ENCODE peak calls at places on chromosome 1, in seven cellular contexts. J is OCI-LY7; Y is uterus; K is CD8-positive, alpha-beta memory T cell; E is mammary epithelial cell; L is CD4-positive, CD25-positive, alpha-beta regulatory T cell; B is transverse colon. N is an unnamed sample. For H3K4me1, the result is how much of the 10 kb centered on the place peaks cover.

GRCh38 chr1:63674865-63675815 is 81.9 kb downstream of the PGM1 start:
- DNase-seq in Y (no peak), K (no peak), B (no peak), E (no peak), L (no peak), J (no peak), N (no peak)

GRCh38 chr1:38608202-38608864 is 251.2 kb downstream of the RRAGC start:
- DNase-seq in K (no peak), B (no peak), L (no peak), J (peak), E (no peak), Y (no peak), N (no peak)

GRCh38 chr1:62386351-62387121 is 50.3 kb upstream of the USP1 start:
- DNase-seq in J (no peak), L (no peak), K (no peak), E (no peak), B (no peak), Y (no peak), N (no peak)

GRCh38 chr1:63857478-63857877 is 83.7 kb downstream of the ROR1 start:
- DNase-seq in J (no peak), E (no peak), Y (no peak), K (no peak), B (no peak), L (no peak), N (no peak)

GRCh38 chr1:96538001-96538649 is 183.5 kb upstream of the PTBP2 start:
- DNase-seq in K (no peak), J (no peak), L (no peak), E (peak), B (peak), Y (peak), N (no peak)

GRCh38 chr1:169475806-169476205 is 9.9 kb downstream of the SLC19A2 start:
- DNase-seq in K (no peak), L (no peak), J (no peak), E (no peak), Y (no peak), B (no peak), N (no peak)

GRCh38 chr1:99305626-99306025 is 41.3 kb downstream of the PLPPR4 start:
- DNase-seq in L (no peak), Y (no peak), J (no peak), E (peak), K (no peak), B (no peak), N (no peak)

GRCh38 chr1:50332941-50333594 is 90.2 kb downstream of the DMRTA2 start:
- DNase-seq in J (peak), B (peak), K (peak), L (no peak), Y (peak), E (peak), N (no peak)

GRCh38 chr1:157992031-157992568 is 1.3 kb upstream of the KIRREL1 start:
- DNase-seq in B (peak), L (no peak), J (peak), Y (peak), K (peak), E (peak), N (no peak)

GRCh38 chr1:196063952-196064351 is 544.3 kb downstream of the KCNT2 start:
- DNase-seq in E (no peak), J (no peak), Y (no peak), B (no peak), L (no peak), K (no peak), N (no peak)

GRCh38 chr1:34816778-34817177 is 24.0 kb downstream of the GJA4 start:
- DNase-seq in K (no peak), J (no peak), L (no peak), B (no peak), Y (no peak), E (no peak), N (no peak)

GRCh38 chr1:161071886-161072371 is 2.2 kb upstream of the ARHGAP30 start:
- DNase-seq in E (no peak), J (peak), L (peak), K (peak), B (peak), Y (no peak), N (no peak)

GRCh38 chr1:10968411-10968826 is 44.0 kb upstream of the TARDBP start:
- DNase-seq in Y (no peak), E (no peak), K (no peak), J (peak), B (peak), L (no peak), N (no peak)

GRCh38 chr1:91948501-91949355 is 473 bp upstream of the BRDT start:
- DNase-seq in K (peak), Y (no peak), E (no peak), L (peak), B (no peak), J (no peak), N (no peak)

GRCh38 chr1:14817223-14818170 is 219.0 kb downstream of the KAZN start:
- DNase-seq in E (no peak), L (no peak), Y (no peak), J (no peak), K (no peak), B (no peak), N (no peak)

GRCh38 chr1:206808615-206809014 is 36.3 kb upstream of the IL10 start:
- DNase-seq in L (peak), Y (no peak), K (peak), E (no peak), B (peak), J (peak), N (no peak)

GRCh38 chr1:234405676-234406075 is 32.4 kb downstream of the COA6 start:
- DNase-seq in L (no peak), K (no peak), E (no peak), Y (no peak), J (no peak), B (no peak), N (no peak)

GRCh38 chr1:157156058-157156541 is 17.9 kb upstream of the ETV3 start:
- DNase-seq in Y (peak), J (peak), E (peak), K (peak), L (peak), B (peak), N (no peak)

GRCh38 chr1:218460367-218460766 is 115.2 kb downstream of the TGFB2 start:
- DNase-seq in B (no peak), J (no peak), Y (peak), L (no peak), K (no peak), E (peak), N (peak)

GRCh38 chr1:197319631-197320030 is 51.6 kb downstream of the CRB1 start:
- DNase-seq in E (no peak), Y (no peak), K (no peak), B (no peak), L (no peak), J (no peak), N (no peak)

DNA sequence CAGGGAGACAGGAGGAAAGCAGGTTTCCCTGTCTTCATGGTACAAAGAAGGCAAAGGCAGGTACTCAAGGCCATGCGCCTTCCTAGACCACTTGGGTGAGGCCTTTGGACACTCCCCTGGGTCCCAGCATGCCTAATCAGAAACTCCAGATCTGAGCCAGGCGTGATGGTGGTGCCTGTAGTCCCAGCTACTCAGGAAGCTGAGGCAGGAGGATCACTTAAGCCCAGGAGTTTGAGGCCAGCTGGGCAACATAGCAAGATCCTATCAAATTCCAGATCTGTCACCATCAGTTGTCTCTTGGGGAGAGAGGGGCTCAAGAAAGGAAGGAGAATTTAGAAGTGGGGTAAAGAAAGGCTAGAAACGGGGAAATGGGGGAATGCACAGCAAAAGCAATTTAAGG is 96.3 kb upstream of the SLC25A33 start:
- DNase-seq in B (no peak), E (no peak), J (no peak), L (no peak), Y (no peak), K (no peak), N (no peak)
- H3K27ac ChIP-seq in B (peak), E (no peak), J (no peak), L (no peak), Y (peak), K (no peak), N (peak)

DNA sequence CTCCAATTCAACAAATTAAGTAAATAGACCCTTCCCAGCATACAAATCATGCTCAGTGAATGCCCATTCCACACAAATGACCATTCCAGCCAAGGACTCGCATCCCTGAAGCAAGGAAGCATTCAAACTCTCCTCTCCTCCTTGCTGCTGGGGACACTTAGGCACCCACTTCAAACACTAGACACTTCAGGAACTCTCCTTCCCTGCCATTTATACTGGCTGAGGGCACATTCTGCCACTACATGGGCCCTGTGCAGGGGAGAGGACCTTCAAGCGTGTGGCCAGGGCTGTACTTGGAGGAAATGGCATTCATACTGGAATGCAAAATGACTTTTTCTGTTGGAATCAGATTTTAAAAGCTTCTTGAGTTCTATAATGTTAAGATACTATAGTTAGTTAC is 22.3 kb downstream of the GJA5 start:
- DNase-seq in L (no peak), K (no peak), J (no peak), E (no peak), B (no peak), Y (no peak), N (no peak)
- H3K4me1 ChIP-seq in L (under half), K (under half), J (under half), E (under half), B (under half), Y (under half), N (under half)

GRCh38 chr1:24822887-24823286 is 77.6 kb downstream of the CLIC4 start:
- DNase-seq in B (no peak), E (no peak), J (no peak), K (no peak), Y (no peak), L (no peak), N (no peak)
- H3K27ac ChIP-seq in B (no peak), E (no peak), J (no peak), K (no peak), Y (no peak), L (no peak), N (no peak)

GRCh38 chr1:184027751-184028682 is 9.5 kb downstream of the COLGALT2 start:
- DNase-seq in K (no peak), B (no peak), J (no peak), E (no peak), Y (no peak), L (no peak), N (no peak)

GRCh38 chr1:184022651-184023050 is 14.9 kb downstream of the COLGALT2 start:
- DNase-seq in K (no peak), B (no peak), Y (peak), J (no peak), L (no peak), E (no peak), N (no peak)

GRCh38 chr1:184021666-184022198 is 15.8 kb downstream of the COLGALT2 start:
- DNase-seq in Y (no peak), J (no peak), E (no peak), B (no peak), L (no peak), K (no peak), N (no peak)

GRCh38 chr1:184023133-184023532 is 14.4 kb downstream of the COLGALT2 start:
- DNase-seq in J (no peak), E (no peak), B (no peak), K (no peak), L (no peak), Y (no peak), N (no peak)

DNA sequence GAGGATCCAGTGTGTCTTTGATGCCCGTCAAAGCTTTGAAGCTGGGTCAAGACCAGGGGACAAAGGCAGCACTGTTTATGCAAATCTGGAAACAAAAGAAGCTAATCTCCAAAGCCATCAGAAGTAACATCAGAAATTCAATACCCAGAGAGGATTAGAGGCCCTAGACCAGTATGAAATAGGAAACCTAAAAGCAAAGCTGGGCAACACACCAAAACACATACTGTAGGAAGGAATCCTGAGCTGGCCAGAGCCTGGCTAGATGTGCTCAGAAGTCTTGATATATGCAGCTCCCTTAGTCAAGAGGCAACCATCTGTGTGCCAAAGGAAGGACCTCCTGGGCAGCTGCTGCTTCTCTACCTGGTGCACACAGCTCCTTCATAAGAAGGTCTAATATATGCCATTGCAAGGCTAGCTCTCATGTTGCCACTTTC is 12.3 kb downstream of the COLGALT2 start:
- DNase-seq in E (no peak), K (no peak), B (no peak), J (no peak), L (no peak), Y (peak), N (no peak)
- H3K4me1 ChIP-seq in E (under half), K (under half), B (under half), J (under half), L (under half), Y (under half), N (under half)

GRCh38 chr1:202198360-202198711 is 4.7 kb downstream of the LGR6 start:
- DNase-seq in E (no peak), B (no peak), Y (no peak), K (no peak), J (no peak), L (no peak), N (no peak)

GRCh38 chr1:202199141-202199889 is 5.7 kb downstream of the LGR6 start:
- DNase-seq in J (no peak), Y (no peak), B (peak), K (no peak), E (no peak), L (no peak), N (no peak)

GRCh38 chr1:202201266-202201665 is 7.7 kb downstream of the LGR6 start:
- DNase-seq in L (no peak), Y (no peak), K (peak), B (no peak), E (no peak), J (no peak), N (no peak)

GRCh38 chr1:202200669-202201068 is 7.1 kb downstream of the LGR6 start:
- DNase-seq in B (no peak), Y (no peak), L (no peak), K (no peak), J (no peak), E (no peak), N (peak)

GRCh38 chr1:202200112-202200548 is 6.5 kb downstream of the LGR6 start:
- DNase-seq in L (no peak), E (peak), K (no peak), J (no peak), B (peak), Y (no peak), N (no peak)
- H3K27ac ChIP-seq in L (no peak), E (no peak), K (no peak), J (no peak), B (peak), Y (no peak), N (peak)

GRCh38 chr1:186519981-186520380 is 59.1 kb upstream of the PDC start:
- DNase-seq in L (no peak), E (peak), B (no peak), K (no peak), J (no peak), Y (no peak), N (no peak)
- H3K4me1 ChIP-seq in L (under half), E (under half), B (under half), K (under half), J (under half), Y (under half), N (under half)

DNA sequence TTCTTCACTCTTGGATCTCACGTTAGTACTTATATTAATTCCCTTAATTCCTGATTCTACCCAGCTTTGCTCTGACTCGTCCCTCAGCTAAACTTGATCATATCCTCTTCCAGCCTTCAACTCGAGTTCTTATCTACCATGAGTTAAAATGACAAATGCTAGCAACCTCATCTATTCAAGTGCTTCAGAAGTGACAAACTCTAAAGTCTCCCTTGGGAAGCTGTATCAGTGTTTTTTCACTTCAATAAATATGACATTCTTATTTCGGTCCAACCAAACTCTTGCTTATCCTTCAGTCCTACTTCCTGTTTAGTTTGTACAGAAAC is 75.3 kb downstream of the FOXJ3 start:
- DNase-seq in B (no peak), K (no peak), Y (no peak), E (peak), J (no peak), L (no peak), N (no peak)
- H3K27ac ChIP-seq in B (peak), K (no peak), Y (peak), E (no peak), J (no peak), L (no peak), N (no peak)

GRCh38 chr1:42937141-42937696 is 21.4 kb downstream of the SLC2A1 start:
- DNase-seq in J (no peak), E (peak), B (peak), K (no peak), Y (no peak), L (no peak), N (peak)

GRCh38 chr1:42934541-42935312 is 23.9 kb downstream of the SLC2A1 start:
- DNase-seq in Y (no peak), K (no peak), B (peak), E (no peak), L (no peak), J (no peak), N (no peak)

GRCh38 chr1:42936309-42937078 is 22.2 kb downstream of the SLC2A1 start:
- DNase-seq in J (peak), E (peak), Y (peak), L (no peak), B (peak), K (peak), N (no peak)

GRCh38 chr1:42935313-42935624 is 23.4 kb downstream of the SLC2A1 start:
- DNase-seq in K (no peak), J (peak), Y (no peak), L (no peak), E (no peak), B (peak), N (no peak)

DNA sequence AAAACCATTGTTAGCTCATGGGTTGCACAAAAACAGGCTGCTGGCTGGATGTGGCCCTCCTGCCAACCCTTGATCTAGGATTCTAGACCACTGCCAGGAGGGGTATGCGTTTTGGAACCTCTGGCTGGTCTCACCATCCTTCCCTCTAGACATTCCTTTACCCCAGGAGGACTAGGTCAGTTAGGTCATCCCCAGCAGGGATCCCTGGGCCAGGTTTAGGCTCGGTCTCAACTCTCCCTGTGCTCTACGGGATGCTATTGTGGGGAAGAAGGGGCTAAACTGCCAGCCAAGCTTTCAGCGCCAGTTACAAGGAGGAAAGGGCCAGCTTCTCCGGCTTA is 22.7 kb downstream of the SLC2A1 start:
- DNase-seq in E (no peak), J (no peak), Y (no peak), L (no peak), K (no peak), B (no peak), N (no peak)
- H3K4me1 ChIP-seq in E (half or more), J (half or more), Y (under half), L (half or more), K (half or more), B (half or more), N (half or more)

GRCh38 chr1:52305417-52306226 is 60.4 kb downstream of the CC2D1B start:
- DNase-seq in Y (no peak), L (no peak), J (no peak), B (no peak), E (no peak), K (no peak), N (no peak)
- H3K27ac ChIP-seq in Y (no peak), L (no peak), J (no peak), B (no peak), E (no peak), K (no peak), N (no peak)

N was measured in ascending aorta.